ENCODE peak calls at places on chromosomes 13 and 19, in six cellular contexts. Z is foreskin fibroblast, T is AG10803, N is Peyer's patch, A is upper lobe of right lung, M is cardiac muscle cell. G is an unnamed sample.

GRCh38 chr19:46297700-46298476 is 1.0 kb downstream of the HIF3A start:
- DNase-seq in Z (peak; percentile 73), T (no peak), N (peak; percentile 65), A (peak; percentile 82), M (no peak), G (no peak)

GRCh38 chr19:36009220-36009619 is 607 bp upstream of the SYNE4 start:
- DNase-seq in Z (peak; percentile 66), T (peak; percentile 51), N (peak; percentile 70), A (peak; percentile 87), M (peak; percentile 65), G (no peak)

GRCh38 chr19:1513492-1514294 is 874 bp upstream of the ADAMTSL5 start:
- DNase-seq in Z (peak; percentile 42), T (peak; percentile 66), N (peak; percentile 75), A (peak; percentile 85), M (peak; percentile 23), G (no peak)

GRCh38 chr13:110301606-110302131 is 5.3 kb downstream of the COL4A1 start:
- DNase-seq in Z (peak; percentile 76), T (peak; percentile 88), N (peak; percentile 42), A (no peak), M (no peak), G (no peak)

GRCh38 chr13:33441015-33441414 is 155.5 kb upstream of the STARD13 start:
- DNase-seq in Z (peak; percentile 17), T (peak; percentile 24), N (no peak), A (no peak), M (peak; percentile 37), G (no peak)

GRCh38 chr13:83568019-83568418 is 314.3 kb downstream of the SLITRK1 start:
- DNase-seq in Z (no peak), T (no peak), N (no peak), A (no peak), M (no peak), G (no peak)

GRCh38 chr19:49214701-49215100 is 57.1 kb downstream of the TRPM4 start:
- DNase-seq in Z (no peak), T (no peak), N (no peak), A (no peak), M (no peak), G (no peak)

GRCh38 chr13:79662882-79663281 is 181.9 kb downstream of the NDFIP2 start:
- DNase-seq in Z (no peak), T (no peak), N (no peak), A (no peak), M (peak; percentile 61), G (no peak)

GRCh38 chr13:41054212-41054877 is 7.0 kb upstream of the WBP4 start:
- DNase-seq in Z (peak; percentile 46), T (peak; percentile 72), N (peak; percentile 69), A (no peak), M (peak; percentile 57), G (peak; percentile 55)

GRCh38 chr19:18913466-18913865 is 5.7 kb downstream of the COPE start:
- DNase-seq in Z (no peak), T (no peak), N (no peak), A (no peak), M (no peak), G (no peak)

GRCh38 chr13:61252213-61252612 is 163.4 kb downstream of the PCDH20 start:
- DNase-seq in Z (no peak), T (no peak), N (no peak), A (no peak), M (no peak), G (no peak)

GRCh38 chr13:50915562-50915961 is 6.0 kb downstream of the RNASEH2B start:
- DNase-seq in Z (no peak), T (no peak), N (peak; percentile 57), A (no peak), M (no peak), G (no peak)

GRCh38 chr13:42696191-42696590 is 85.2 kb upstream of the FAM216B start:
- DNase-seq in Z (peak; percentile 55), T (peak; percentile 40), N (no peak), A (no peak), M (no peak), G (peak; percentile 37)

GRCh38 chr13:110138009-110138699 is 168.8 kb downstream of the COL4A1 start:
- DNase-seq in Z (peak; percentile 71), T (peak; percentile 57), N (peak; percentile 64), A (peak; percentile 86), M (peak; percentile 62), G (no peak)

GRCh38 chr19:9850235-9850959 is 15.3 kb downstream of the PIN1 start:
- DNase-seq in Z (no peak), T (no peak), N (no peak), A (no peak), M (no peak), G (no peak)

GRCh38 chr19:8332976-8333770 is 9.9 kb downstream of the KANK3 start:
- DNase-seq in Z (no peak), T (no peak), N (no peak), A (peak; percentile 71), M (no peak), G (no peak)

GRCh38 chr13:100881291-100881864 is 206.8 kb upstream of the TMTC4 start:
- DNase-seq in Z (peak; percentile 71), T (peak; percentile 71), N (no peak), A (no peak), M (no peak), G (no peak)

GRCh38 chr19:10295305-10295846 is 5.6 kb downstream of the ICAM5 start:
- DNase-seq in Z (no peak), T (no peak), N (peak; percentile 88), A (peak; percentile 89), M (peak; percentile 47), G (no peak)

GRCh38 chr13:61466280-61466679 is 50.6 kb upstream of the PCDH20 start:
- DNase-seq in Z (no peak), T (no peak), N (no peak), A (no peak), M (peak; percentile 37), G (no peak)

GRCh38 chr13:30744056-30744684 is 8.8 kb downstream of the ALOX5AP start:
- DNase-seq in Z (peak; percentile 39), T (no peak), N (peak; percentile 92), A (peak; percentile 67), M (no peak), G (no peak)
- TF ChIP-seq CTCF in Z (no peak), T (no peak), N (no peak), A (no peak), M (no peak), G (no peak)

GRCh38 chr13:44158741-44159632 is 214.6 kb upstream of the SERP2 start:
- DNase-seq in Z (no peak), T (no peak), N (no peak), A (no peak), M (no peak), G (no peak)

GRCh38 chr13:44163108-44163507 is 210.5 kb upstream of the SERP2 start:
- DNase-seq in Z (no peak), T (no peak), N (no peak), A (no peak), M (no peak), G (no peak)

GRCh38 chr13:44159633-44160279 is 213.9 kb upstream of the SERP2 start:
- DNase-seq in Z (no peak), T (no peak), N (no peak), A (no peak), M (no peak), G (no peak)

GRCh38 chr13:44158055-44158655 is 215.5 kb upstream of the SERP2 start:
- DNase-seq in Z (no peak), T (no peak), N (no peak), A (no peak), M (no peak), G (no peak)

DNA sequence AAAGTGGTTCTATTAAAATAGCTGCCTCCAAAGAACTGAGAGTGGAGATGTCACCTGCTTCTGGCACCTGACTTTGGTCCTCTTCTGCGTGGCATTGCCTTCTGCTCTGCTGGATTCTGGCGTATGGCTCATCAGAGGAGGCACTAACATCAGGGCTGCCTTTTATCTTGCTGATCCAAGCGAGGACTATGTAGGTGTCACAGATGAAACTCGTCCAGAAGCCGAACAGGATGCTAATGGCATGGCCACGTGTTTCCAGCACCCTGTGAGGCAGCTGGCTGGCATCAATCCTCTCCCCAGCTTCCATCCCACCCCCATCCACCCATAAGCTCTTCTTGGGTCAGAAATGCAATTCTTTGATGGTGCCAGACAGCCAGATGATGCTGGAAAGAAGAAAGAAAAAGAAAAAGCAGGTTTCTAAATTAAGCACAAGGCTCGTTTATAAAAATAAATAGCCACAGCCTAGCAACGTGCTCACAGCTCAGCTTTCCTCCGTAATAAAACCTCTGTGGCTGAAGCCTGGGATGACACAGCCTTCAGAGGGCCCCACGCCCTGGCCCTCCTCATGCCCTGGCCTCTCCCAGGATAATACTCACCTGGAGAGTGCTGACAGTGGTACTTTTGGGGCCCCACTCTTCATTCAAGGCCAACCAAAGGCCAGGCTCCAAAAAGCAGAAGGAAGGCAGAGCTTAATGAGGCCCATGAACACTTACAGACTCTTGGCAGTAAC is 212.9 kb upstream of the SERP2 start:
- DNase-seq in Z (no peak), T (peak; percentile 15), N (no peak), A (no peak), M (no peak), G (peak; percentile 30)
- H3K4me3 ChIP-seq in Z (no peak overlapping the region), T (no peak overlapping the region), N (no peak overlapping the region), A (no peak overlapping the region), M (no peak overlapping the region), G (no peak overlapping the region)

DNA sequence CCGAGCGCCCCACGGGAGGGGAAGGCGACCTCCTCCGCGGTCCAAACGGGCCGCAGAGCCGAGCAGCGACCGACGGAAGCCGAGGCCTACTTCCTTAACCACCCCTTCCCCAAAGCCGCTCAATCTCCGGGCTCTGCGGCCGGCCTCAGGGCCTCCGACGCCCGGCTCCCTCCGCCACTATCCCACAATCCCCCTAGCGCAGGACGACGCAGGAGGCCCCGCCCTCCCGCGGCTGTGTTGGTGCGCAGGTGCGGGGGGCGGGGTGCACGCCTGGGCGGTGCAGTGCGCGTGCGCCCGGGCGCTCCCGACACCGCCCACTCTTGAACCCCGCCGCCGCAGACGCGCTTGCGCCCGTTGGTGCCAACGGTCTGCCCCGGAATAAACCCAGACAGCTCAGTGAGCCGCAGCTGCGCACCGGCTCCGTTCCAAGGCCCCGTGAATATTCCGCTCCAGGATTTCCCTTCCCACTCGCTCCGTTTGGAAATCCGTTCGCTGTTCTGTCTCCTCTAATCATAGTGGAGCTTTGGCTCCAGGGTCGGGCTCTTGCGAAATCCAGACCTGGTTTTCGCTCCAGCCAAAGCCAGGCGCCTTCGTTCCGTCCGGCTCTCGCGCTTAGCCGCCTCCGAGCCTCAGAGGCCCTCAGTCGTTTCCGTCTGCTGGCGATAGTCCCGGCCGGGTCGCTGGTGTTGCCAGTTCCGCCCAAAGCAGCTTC is at the start of gene PPP6R1:
- DNase-seq in Z (peak; percentile 100), T (peak; percentile 100), N (peak; percentile 97), A (peak; percentile 98), M (peak; percentile 98), G (peak; percentile 98)
- TF ChIP-seq CTCF in Z (no peak), T (no peak), N (no peak), A (no peak), M (no peak), G (no peak)

DNA sequence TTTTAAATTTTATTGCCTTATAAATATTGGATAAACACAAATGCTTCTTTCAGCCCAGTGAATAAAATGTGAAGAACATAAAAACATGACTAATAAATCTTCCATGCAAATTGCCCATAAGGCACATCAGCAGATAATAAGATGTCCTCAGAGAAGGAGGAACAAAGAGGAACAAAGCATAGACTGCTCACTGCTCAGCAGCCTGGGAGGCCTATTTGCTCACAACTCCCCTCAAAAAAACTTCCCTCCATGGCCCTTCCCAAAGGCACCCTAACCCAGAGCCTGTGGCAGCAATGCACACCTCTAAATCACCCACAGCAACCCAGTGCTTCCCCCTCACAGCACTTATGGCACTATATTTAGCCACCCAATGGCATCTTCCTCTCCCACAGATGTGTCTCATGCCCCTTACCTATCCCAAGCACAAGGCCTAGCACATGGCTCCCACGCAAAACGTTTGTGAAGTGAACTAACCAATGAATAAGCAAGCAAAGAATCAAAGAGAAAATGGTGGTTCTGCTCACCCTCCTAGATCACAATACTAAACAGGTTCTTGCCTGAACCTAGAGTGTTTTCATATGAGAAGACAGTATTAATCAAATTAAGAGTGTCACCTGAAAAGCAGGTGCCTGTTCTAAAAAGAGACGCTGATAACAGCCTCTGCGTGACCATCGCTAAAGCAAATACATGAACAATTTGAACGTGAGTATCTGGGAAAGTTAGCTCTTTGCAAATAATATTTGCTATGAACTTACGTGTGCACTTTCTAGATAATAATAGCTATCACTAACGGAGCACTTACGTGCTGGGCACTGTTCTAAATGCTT is 96.9 kb downstream of the TBC1D4 start:
- DNase-seq in Z (no peak), T (no peak), N (no peak), A (no peak), M (no peak), G (no peak)
- H3K4me3 ChIP-seq in Z (no peak overlapping the region), T (no peak overlapping the region), N (no peak overlapping the region), A (no peak overlapping the region), M (no peak overlapping the region), G (no peak overlapping the region)